ENCODE peak calls at places on chromosomes 4 and X, in eight cellular contexts. M is heart left ventricle; L is pancreas; V is 8988T; F is cardiac fibroblast; G is CD8-positive, alpha-beta memory T cell; N is right lobe of liver; T is amniotic stem cell. B is an unnamed sample.

GRCh38 chrX:153299855-153300254 is 21.7 kb downstream of the PNMA6F start:
- DNase-seq in G (no peak), N (no peak), L (no peak), F (no peak), M (no peak), V (no peak), T (no peak), B (no peak)

GRCh38 chr4:138669479-138670165 is 346.0 kb upstream of the NOCT start:
- DNase-seq in G (no peak), V (no peak), N (no peak), F (peak), T (no peak), M (no peak), L (no peak), B (no peak)

GRCh38 chr4:85807247-85807915 is 332.4 kb downstream of the ARHGAP24 start:
- DNase-seq in F (peak), G (no peak), L (no peak), T (no peak), M (peak), V (no peak), N (no peak), B (no peak)

GRCh38 chrX:10634681-10635161 is 14.3 kb upstream of the MID1 start:
- DNase-seq in T (peak), G (no peak), N (no peak), L (no peak), F (peak), M (no peak), V (peak), B (no peak)

GRCh38 chr4:185363251-185363650 is 32.5 kb downstream of the LRP2BP start:
- DNase-seq in V (no peak), M (no peak), F (no peak), G (no peak), L (no peak), N (no peak), T (no peak), B (no peak)

GRCh38 chr4:51884055-51884454 is 41.1 kb downstream of the DCUN1D4 start:
- DNase-seq in V (no peak), T (no peak), M (no peak), F (peak), N (no peak), L (no peak), G (no peak), B (no peak)

GRCh38 chr4:150164956-150165355 is 86.7 kb downstream of the DCLK2 start:
- DNase-seq in T (no peak), N (no peak), V (no peak), M (no peak), F (no peak), L (no peak), G (no peak), B (no peak)

GRCh38 chr4:179095585-179096228 is 1653.5 kb upstream of the AGA start:
- DNase-seq in T (peak), F (peak), G (no peak), N (no peak), L (no peak), V (no peak), M (no peak), B (no peak)

GRCh38 chr4:20675786-20676185 is 24.5 kb upstream of the PACRGL start:
- DNase-seq in N (no peak), M (no peak), L (no peak), V (no peak), G (no peak), T (no peak), F (no peak), B (no peak)

GRCh38 chr4:131650951-131651350 is 1498.1 kb upstream of the PCDH10 start:
- DNase-seq in N (no peak), M (no peak), G (no peak), F (no peak), V (no peak), T (no peak), L (no peak), B (no peak)

GRCh38 chr4:97498875-97499274 is 644.4 kb downstream of the STPG2 start:
- DNase-seq in M (no peak), F (peak), V (no peak), T (no peak), G (no peak), N (no peak), L (no peak), B (no peak)

GRCh38 chr4:117137143-117137542 is 51.8 kb upstream of the TRAM1L1 start:
- DNase-seq in M (no peak), N (no peak), T (peak), G (no peak), V (no peak), F (peak), L (no peak), B (no peak)

GRCh38 chr4:168848112-168848511 is 161.9 kb downstream of the CBR4 start:
- DNase-seq in L (no peak), N (no peak), V (no peak), T (no peak), M (no peak), G (no peak), F (peak), B (no peak)

GRCh38 chr4:187432310-187432709 is 563.3 kb upstream of the ZFP42 start:
- DNase-seq in F (no peak), T (no peak), V (no peak), N (no peak), L (no peak), M (no peak), G (no peak), B (no peak)

GRCh38 chr4:164856396-164856795 is 20.6 kb upstream of the APELA start:
- DNase-seq in V (no peak), N (no peak), G (no peak), M (no peak), L (no peak), F (no peak), T (no peak), B (no peak)

GRCh38 chr4:7328913-7329638 is 105.7 kb downstream of the PSAPL1 start:
- DNase-seq in G (no peak), L (no peak), V (peak), T (peak), N (peak), F (peak), M (peak), B (no peak)

GRCh38 chr4:141814499-141814898 is 178.1 kb downstream of the IL15 start:
- DNase-seq in T (no peak), L (no peak), M (no peak), F (peak), V (no peak), G (no peak), N (no peak), B (no peak)

GRCh38 chrX:124289443-124289842 is 43.0 kb upstream of the TEX13D start:
- DNase-seq in V (no peak), F (no peak), N (no peak), T (no peak), M (no peak), G (no peak), L (no peak), B (no peak)

GRCh38 chr4:105128208-105128607 is 18.5 kb upstream of the TET2 start:
- DNase-seq in L (no peak), V (no peak), F (no peak), G (no peak), N (no peak), M (no peak), T (no peak), B (no peak)

GRCh38 chrX:47595701-47596655 is 13.7 kb downstream of the TIMP1 start:
- DNase-seq in F (peak), V (no peak), L (no peak), G (no peak), M (no peak), T (no peak), N (no peak), B (no peak)